ENCODE peak calls at places on chromosomes 5 and 9, in five cellular contexts. Q is body of pancreas, U is stomach, O is uterus, D is heart right ventricle. S is an unnamed sample.

GRCh38 chr5:80318212-80318611 is 1.6 kb upstream of the SPZ1 start:
- DNase-seq in Q (no peak), U (no peak), O (peak; percentile 50), D (no peak), S (no peak)

GRCh38 chr5:116944171-116944570 is 369.5 kb upstream of the SEMA6A start:
- DNase-seq in Q (no peak), U (no peak), O (no peak), D (no peak), S (no peak)

GRCh38 chr5:121174351-121174750 is 677.3 kb upstream of the FTMT start:
- DNase-seq in Q (no peak), U (no peak), O (no peak), D (no peak), S (no peak)

GRCh38 chr5:43602456-43602817 is 543 bp upstream of the NNT start:
- DNase-seq in Q (peak; percentile 39), U (peak; percentile 27), O (peak; percentile 41), D (peak; percentile 22), S (no peak)

GRCh38 chr5:59724482-59725392 is 168.8 kb downstream of the PDE4D start:
- DNase-seq in Q (peak; percentile 24), U (no peak), O (no peak), D (no peak), S (no peak)

GRCh38 chr5:178797101-178797521 is 62.6 kb upstream of the ZNF354B start:
- DNase-seq in Q (no peak), U (no peak), O (no peak), D (no peak), S (no peak)

GRCh38 chr9:90832251-90832650 is 30.6 kb downstream of the SYK start:
- DNase-seq in Q (no peak), U (no peak), O (no peak), D (no peak), S (no peak)

GRCh38 chr5:150458819-150459557 is 9.4 kb upstream of the RPS14 start:
- DNase-seq in Q (peak; percentile 82), U (peak; percentile 88), O (peak; percentile 86), D (peak; percentile 77), S (peak; percentile 85)

GRCh38 chr5:15702102-15702501 is 202.1 kb downstream of the FBXL7 start:
- DNase-seq in Q (no peak), U (no peak), O (no peak), D (no peak), S (no peak)

GRCh38 chr5:73446631-73447233 is 1.8 kb downstream of the FOXD1 start:
- DNase-seq in Q (no peak), U (no peak), O (no peak), D (no peak), S (no peak)

GRCh38 chr5:9338796-9339195 is 207.1 kb downstream of the SEMA5A start:
- DNase-seq in Q (no peak), U (no peak), O (no peak), D (no peak), S (no peak)

GRCh38 chr5:149434162-149435014 is 55.3 kb upstream of the IL17B start:
- DNase-seq in Q (peak; percentile 80), U (peak; percentile 74), O (peak; percentile 74), D (peak; percentile 69), S (no peak)

GRCh38 chr9:134099123-134099761 is 31.4 kb upstream of the BRD3 start:
- DNase-seq in Q (peak; percentile 64), U (peak; percentile 66), O (no peak), D (no peak), S (no peak)

GRCh38 chr9:29213374-29214161 is 1640.3 kb upstream of the C9orf72 start:
- DNase-seq in Q (peak; percentile 37), U (peak; percentile 34), O (peak; percentile 21), D (no peak), S (no peak)

GRCh38 chr5:59124983-59125960 is 542.4 kb downstream of the RAB3C start:
- DNase-seq in Q (no peak), U (no peak), O (no peak), D (peak; percentile 11), S (no peak)

GRCh38 chr5:76757049-76757448 is 41.1 kb downstream of the F2R start:
- DNase-seq in Q (no peak), U (no peak), O (no peak), D (no peak), S (no peak)

GRCh38 chr5:175214152-175214551 is 229.8 kb downstream of the DRD1 start:
- DNase-seq in Q (no peak), U (no peak), O (no peak), D (no peak), S (no peak)

GRCh38 chr5:51185985-51186384 is 197.3 kb upstream of the ISL1 start:
- DNase-seq in Q (no peak), U (no peak), O (no peak), D (no peak), S (no peak)

GRCh38 chr9:127548352-127548878 is 63.7 kb upstream of the STXBP1 start:
- DNase-seq in Q (no peak), U (no peak), O (no peak), D (no peak), S (no peak)

GRCh38 chr5:177455036-177455660 is 8.5 kb downstream of the PRR7 start:
- DNase-seq in Q (peak; percentile 92), U (peak; percentile 90), O (peak; percentile 80), D (peak; percentile 78), S (peak; percentile 90)

GRCh38 chr5:32071351-32071944 is 102.7 kb downstream of the GOLPH3 start:
- DNase-seq in Q (no peak), U (no peak), O (peak; percentile 39), D (no peak), S (no peak)

GRCh38 chr9:136955202-136955942 is 3.3 kb downstream of the LCN12 start:
- DNase-seq in Q (no peak), U (no peak), O (no peak), D (no peak), S (no peak)

GRCh38 chr5:141816598-141817399 is 61.4 kb downstream of the PCDH1 start:
- DNase-seq in Q (no peak), U (no peak), O (no peak), D (peak; percentile 74), S (no peak)

GRCh38 chr9:137429546-137429890 is 6.3 kb downstream of the NOXA1 start:
- DNase-seq in Q (no peak), U (no peak), O (no peak), D (no peak), S (peak; percentile 16)

GRCh38 chr5:2691530-2691929 is 59.9 kb downstream of the IRX2 start:
- DNase-seq in Q (no peak), U (no peak), O (no peak), D (no peak), S (no peak)

GRCh38 chr5:54329731-54330709 is 19.6 kb upstream of the ARL15 start:
- DNase-seq in Q (peak; percentile 86), U (peak; percentile 72), O (no peak), D (no peak), S (no peak)

GRCh38 chr9:127336708-127337352 is 60.1 kb upstream of the SLC2A8 start:
- DNase-seq in Q (peak; percentile 65), U (peak; percentile 61), O (peak; percentile 90), D (peak; percentile 90), S (no peak)

GRCh38 chr9:72443855-72444254 is 77.6 kb upstream of the TMC1 start:
- DNase-seq in Q (no peak), U (no peak), O (no peak), D (no peak), S (no peak)

GRCh38 chr5:135133698-135134515 is 99.9 kb upstream of the PITX1 start:
- DNase-seq in Q (no peak), U (peak; percentile 35), O (no peak), D (no peak), S (no peak)

GRCh38 chr5:139422307-139422893 is 16.9 kb downstream of the DNAJC18 start:
- DNase-seq in Q (peak; percentile 49), U (no peak), O (no peak), D (peak; percentile 61), S (no peak)

GRCh38 chr9:86287013-86287412 is 4.7 kb upstream of the ISCA1 start:
- DNase-seq in Q (no peak), U (no peak), O (no peak), D (no peak), S (no peak)

GRCh38 chr5:157306690-157307089 is 40.8 kb downstream of the CYFIP2 start:
- DNase-seq in Q (no peak), U (no peak), O (no peak), D (no peak), S (no peak)

GRCh38 chr5:5687113-5687512 is 264.6 kb downstream of the ICE1 start:
- DNase-seq in Q (no peak), U (no peak), O (no peak), D (no peak), S (no peak)

GRCh38 chr9:69971643-69972449 is 71.8 kb upstream of the MAMDC2 start:
- DNase-seq in Q (peak; percentile 81), U (peak; percentile 60), O (peak; percentile 85), D (peak; percentile 63), S (peak; percentile 67)

DNA sequence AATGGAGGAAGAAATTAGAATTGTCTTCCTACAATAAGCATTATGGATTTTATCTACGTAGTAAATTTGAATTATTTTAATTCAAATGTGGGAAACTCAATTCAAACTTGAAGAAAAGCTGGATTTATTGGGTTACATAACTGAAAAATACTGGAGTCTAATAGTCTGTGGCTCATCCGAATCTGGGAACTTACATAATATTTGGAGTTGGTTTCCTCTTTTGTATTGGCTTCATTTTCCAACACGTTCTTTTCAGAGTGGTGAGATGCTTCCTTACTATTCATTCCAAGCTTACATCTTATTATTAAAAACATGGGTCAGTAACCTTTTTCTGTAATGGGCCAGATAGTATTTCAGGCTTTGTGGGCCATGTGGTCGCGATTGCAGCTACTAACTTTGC is 164.8 kb downstream of the ARHGAP26 start:
- DNase-seq in Q (no peak), U (no peak), O (no peak), D (no peak), S (no peak)
- TF ChIP-seq CTCF in Q (no peak), U (no peak), O (no peak), D (no peak), S (no peak)

GRCh38 chr9:135225619-135226228 is 138.3 kb downstream of the OLFM1 start:
- DNase-seq in Q (peak; percentile 4), U (no peak), O (no peak), D (no peak), S (no peak)
- H3K4me1 ChIP-seq in Q (peaks cover 46% of the 10 kb centered on the region), U (peaks cover 7% of the 10 kb centered on the region), O (no peaks in the 10 kb centered on the region), D (no peaks in the 10 kb centered on the region), S (no peaks in the 10 kb centered on the region)

GRCh38 chr9:4548796-4549725 is 58.8 kb downstream of the SLC1A1 start:
- DNase-seq in Q (peak; percentile 14), U (no peak), O (no peak), D (peak; percentile 12), S (no peak)
- TF ChIP-seq CTCF in Q (no peak), U (no peak), O (no peak), D (peak; percentile 50), S (no peak)

DNA sequence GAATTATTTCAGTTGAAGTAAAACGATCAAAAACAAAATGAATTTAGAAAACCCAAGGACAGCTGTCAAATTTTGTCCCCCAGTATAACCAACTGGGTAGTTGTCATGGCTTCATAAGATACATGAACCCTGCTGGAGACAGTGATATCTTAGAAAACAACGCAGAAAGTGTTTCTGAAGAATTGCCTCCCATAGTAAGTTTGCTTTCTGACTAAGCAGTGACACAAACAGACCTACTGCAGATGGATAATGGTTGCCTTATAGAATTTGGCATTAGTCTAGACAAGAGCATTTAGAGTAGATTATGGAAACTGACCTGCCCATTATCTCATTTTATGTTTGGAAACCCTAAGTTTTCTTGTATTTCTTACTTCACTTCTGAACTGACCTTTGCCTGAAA is 187.7 kb upstream of the KCNN2 start:
- DNase-seq in Q (no peak), U (no peak), O (no peak), D (no peak), S (no peak)
- H3K4me1 ChIP-seq in Q (peaks cover 11% of the 10 kb centered on the region), U (no peaks in the 10 kb centered on the region), O (no peaks in the 10 kb centered on the region), D (no peaks in the 10 kb centered on the region), S (no peaks in the 10 kb centered on the region)

S was measured in right lobe of liver.